ENCODE peak calls at places on chromosome 22, in seven cellular contexts. C is activated CD8-positive, alpha-beta memory T cell treated with anti-CD3 and anti-CD28 coated beads, Interleukin-2, amount 50 U/mL, for 48 hours; Q is Calu3; U is NAMALWA; I is kidney; L is dorsolateral prefrontal cortex; W is naive thymus-derived CD8-positive, alpha-beta T cell. P is an unnamed sample.

GRCh38 chr22:31036671-31037550 is 44.2 kb upstream of the SMTN start:
- DNase-seq in C (no peak), Q (peak), U (no peak), I (peak), L (no peak), W (peak), P (peak)

GRCh38 chr22:49960967-49961600 is 512 bp downstream of the PIM3 start:
- DNase-seq in C (peak), Q (peak), U (no peak), I (peak), L (no peak), W (no peak), P (peak)

GRCh38 chr22:32020117-32020516 is 22.9 kb upstream of the SLC5A1 start:
- DNase-seq in C (no peak), Q (peak), U (no peak), I (no peak), L (no peak), W (no peak), P (peak)

GRCh38 chr22:27719535-27720227 is 81.9 kb downstream of the MN1 start:
- DNase-seq in C (no peak), Q (no peak), U (peak), I (no peak), L (peak), W (no peak), P (peak)

GRCh38 chr22:19799322-19800190 is 39.0 kb downstream of the TBX1 start:
- DNase-seq in C (no peak), Q (no peak), U (no peak), I (peak), L (no peak), W (no peak), P (peak)

GRCh38 chr22:18095101-18095805 is 15.4 kb upstream of the TUBA8 start:
- DNase-seq in C (no peak), Q (no peak), U (no peak), I (no peak), L (peak), W (no peak), P (no peak)

GRCh38 chr22:29112680-29113079 is 39.8 kb downstream of the KREMEN1 start:
- DNase-seq in C (no peak), Q (no peak), U (no peak), I (no peak), L (no peak), W (no peak), P (peak)

GRCh38 chr22:36232715-36233401 is 6.5 kb downstream of the APOL2 start:
- DNase-seq in C (no peak), Q (no peak), U (no peak), I (no peak), L (no peak), W (no peak), P (no peak)

GRCh38 chr22:22111267-22111751 is 128.7 kb upstream of the TOP3B start:
- DNase-seq in C (peak), Q (no peak), U (peak), I (no peak), L (no peak), W (no peak), P (peak)

GRCh38 chr22:40764743-40765441 is 54.3 kb downstream of the SLC25A17 start:
- DNase-seq in C (no peak), Q (no peak), U (peak), I (no peak), L (no peak), W (no peak), P (peak)

GRCh38 chr22:39502789-39503464 is 837 bp downstream of the MIEF1 start:
- DNase-seq in C (no peak), Q (no peak), U (peak), I (peak), L (no peak), W (no peak), P (no peak)

GRCh38 chr22:29380856-29381255 is 7.5 kb downstream of the AP1B1 start:
- DNase-seq in C (no peak), Q (no peak), U (no peak), I (no peak), L (no peak), W (no peak), P (no peak)

GRCh38 chr22:30485362-30485988 is 13.7 kb upstream of the SEC14L3 start:
- DNase-seq in C (peak), Q (peak), U (peak), I (no peak), L (peak), W (peak), P (peak)

GRCh38 chr22:38203090-38203810 is 1.5 kb downstream of the MAFF start:
- DNase-seq in C (peak), Q (peak), U (no peak), I (peak), L (no peak), W (no peak), P (no peak)

GRCh38 chr22:37533995-37534394 is 14.8 kb upstream of the CARD10 start:
- DNase-seq in C (no peak), Q (peak), U (no peak), I (no peak), L (no peak), W (no peak), P (peak)

GRCh38 chr22:21816787-21817496 is 50.5 kb downstream of the MAPK1 start:
- DNase-seq in C (no peak), Q (peak), U (peak), I (no peak), L (no peak), W (peak), P (peak)

GRCh38 chr22:22870577-22871398 is 16.8 kb upstream of the IGLL5 start:
- DNase-seq in C (no peak), Q (no peak), U (peak), I (no peak), L (no peak), W (no peak), P (no peak)

GRCh38 chr22:28907311-28908008 is 24.1 kb downstream of the ZNRF3 start:
- DNase-seq in C (peak), Q (no peak), U (no peak), I (no peak), L (no peak), W (no peak), P (no peak)

GRCh38 chr22:33553493-33553892 is 366.8 kb downstream of the LARGE1 start:
- DNase-seq in C (no peak), Q (no peak), U (no peak), I (no peak), L (no peak), W (no peak), P (no peak)

GRCh38 chr22:24379536-24379935 is 47.9 kb upstream of the ADORA2A start:
- DNase-seq in C (no peak), Q (no peak), U (no peak), I (no peak), L (no peak), W (no peak), P (no peak)

GRCh38 chr22:22824340-22825212 is 63.0 kb upstream of the IGLL5 start:
- DNase-seq in C (no peak), Q (no peak), U (no peak), I (no peak), L (no peak), W (no peak), P (no peak)

GRCh38 chr22:26321469-26321913 is 107.6 kb upstream of the ASPHD2 start:
- DNase-seq in C (no peak), Q (no peak), U (no peak), I (no peak), L (peak), W (no peak), P (peak)

GRCh38 chr22:35191412-35191811 is 65.9 kb upstream of the HMGXB4 start:
- DNase-seq in C (no peak), Q (no peak), U (no peak), I (no peak), L (no peak), W (no peak), P (peak)

GRCh38 chr22:27613099-27614089 is 188.2 kb downstream of the MN1 start:
- DNase-seq in C (no peak), Q (no peak), U (no peak), I (no peak), L (no peak), W (no peak), P (no peak)

GRCh38 chr22:22893077-22893805 is 5.6 kb downstream of the IGLL5 start:
- DNase-seq in C (peak), Q (no peak), U (peak), I (no peak), L (no peak), W (no peak), P (no peak)

GRCh38 chr22:19958083-19959042 is 16.7 kb upstream of the TXNRD2 start:
- DNase-seq in C (no peak), Q (no peak), U (no peak), I (peak), L (no peak), W (no peak), P (peak)

GRCh38 chr22:16804882-16805281 is 20.3 kb downstream of the XKR3 start:
- DNase-seq in C (no peak), Q (no peak), U (peak), I (no peak), L (no peak), W (no peak), P (no peak)

GRCh38 chr22:28023774-28024173 is 104.7 kb upstream of the PITPNB start:
- DNase-seq in C (peak), Q (no peak), U (no peak), I (no peak), L (no peak), W (no peak), P (no peak)

GRCh38 chr22:20750461-20751184 is 23.3 kb upstream of the SERPIND1 start:
- DNase-seq in C (peak), Q (peak), U (peak), I (peak), L (peak), W (no peak), P (peak)

GRCh38 chr22:26585104-26585790 is 4.7 kb downstream of the TPST2 start:
- DNase-seq in C (no peak), Q (no peak), U (no peak), I (no peak), L (no peak), W (no peak), P (peak)

GRCh38 chr22:21837184-21837979 is 30.1 kb downstream of the MAPK1 start:
- DNase-seq in C (no peak), Q (no peak), U (no peak), I (no peak), L (no peak), W (no peak), P (peak)

GRCh38 chr22:50044485-50045143 is 13.5 kb downstream of the TTLL8 start:
- DNase-seq in C (no peak), Q (no peak), U (no peak), I (peak), L (no peak), W (no peak), P (no peak)

GRCh38 chr22:31044262-31044861 is 36.8 kb upstream of the SMTN start:
- DNase-seq in C (no peak), Q (no peak), U (no peak), I (peak), L (no peak), W (no peak), P (peak)

GRCh38 chr22:48605856-48606255 is 1221.8 kb downstream of the BRD1 start:
- DNase-seq in C (no peak), Q (no peak), U (no peak), I (no peak), L (no peak), W (no peak), P (no peak)

GRCh38 chr22:35957589-35957988 is 71.0 kb downstream of the RBFOX2 start:
- DNase-seq in C (no peak), Q (no peak), U (no peak), I (no peak), L (no peak), W (no peak), P (no peak)

GRCh38 chr22:25169278-25170031 is 30.2 kb upstream of the CRYBB3 start:
- DNase-seq in C (no peak), Q (peak), U (no peak), I (no peak), L (no peak), W (no peak), P (no peak)

GRCh38 chr22:41987276-41987675 is 11.3 kb upstream of the WBP2NL start:
- DNase-seq in C (no peak), Q (no peak), U (no peak), I (no peak), L (peak), W (no peak), P (no peak)

GRCh38 chr22:32446321-32446720 is 17.9 kb downstream of the BPIFC start:
- DNase-seq in C (no peak), Q (no peak), U (no peak), I (no peak), L (no peak), W (no peak), P (no peak)

P was measured in AG10803.